ENCODE peak calls at places on chromosomes 16 and 17, in four cellular contexts. One of them, this sample, is unnamed.

GRCh38 chr17:63704259-63704576 is 4.3 kb upstream of the LIMD2 start:
- DNase-seq in K562: no peak
- DNase-seq in GM12878: no peak
- DNase-seq in HepG2: no peak
- DNase-seq in this sample: no peak

GRCh38 chr16:15811778-15812750 is 44.8 kb downstream of the MYH11 start:
- DNase-seq in K562: no peak
- DNase-seq in GM12878: no peak
- DNase-seq in HepG2: no peak
- DNase-seq in this sample: no peak

GRCh38 chr16:67388191-67388590 is 5.1 kb downstream of the TPPP3 start:
- DNase-seq in K562: no peak
- DNase-seq in GM12878: no peak
- DNase-seq in HepG2: no peak
- DNase-seq in this sample: no peak

GRCh38 chr16:57807968-57808528 is 5.8 kb upstream of the KIFC3 start:
- DNase-seq in K562: peak; percentile 76
- DNase-seq in GM12878: no peak
- DNase-seq in HepG2: peak; percentile 92
- DNase-seq in this sample: peak; percentile 71

GRCh38 chr17:63848834-63849689 is 6.6 kb upstream of the SMARCD2 start:
- DNase-seq in K562: peak; percentile 92
- DNase-seq in GM12878: peak; percentile 72
- DNase-seq in HepG2: peak; percentile 71
- DNase-seq in this sample: peak; percentile 97

GRCh38 chr17:79404136-79404911 is 206.5 kb downstream of the RBFOX3 start:
- DNase-seq in K562: no peak
- DNase-seq in GM12878: no peak
- DNase-seq in HepG2: no peak
- DNase-seq in this sample: no peak

GRCh38 chr16:55033225-55034156 is 102.8 kb downstream of the IRX5 start:
- DNase-seq in K562: no peak
- DNase-seq in GM12878: no peak
- DNase-seq in HepG2: no peak
- DNase-seq in this sample: no peak

GRCh38 chr16:3670711-3671110 is 16.2 kb downstream of the DNASE1 start:
- DNase-seq in K562: no peak
- DNase-seq in GM12878: no peak
- DNase-seq in HepG2: no peak
- DNase-seq in this sample: no peak

GRCh38 chr16:29852654-29853053 is 10.4 kb downstream of the CDIPT start:
- DNase-seq in K562: no peak
- DNase-seq in GM12878: no peak
- DNase-seq in HepG2: no peak
- DNase-seq in this sample: no peak

GRCh38 chr17:40341808-40342574 is 22.5 kb downstream of the GJD3 start:
- DNase-seq in K562: peak; percentile 79
- DNase-seq in GM12878: no peak
- DNase-seq in HepG2: peak; percentile 64
- DNase-seq in this sample: peak; percentile 82

GRCh38 chr17:37137070-37137610 is 188.4 kb downstream of the AATF start:
- DNase-seq in K562: no peak
- DNase-seq in GM12878: no peak
- DNase-seq in HepG2: no peak
- DNase-seq in this sample: no peak

GRCh38 chr16:86730086-86730485 is 151.7 kb downstream of the FOXL1 start:
- DNase-seq in K562: no peak
- DNase-seq in GM12878: no peak
- DNase-seq in HepG2: no peak
- DNase-seq in this sample: no peak

GRCh38 chr17:48160177-48160967 is 52.8 kb downstream of the SNX11 start:
- DNase-seq in K562: no peak
- DNase-seq in GM12878: no peak
- DNase-seq in HepG2: no peak
- DNase-seq in this sample: peak; percentile 60

GRCh38 chr16:88116121-88116900 is 165.1 kb downstream of the BANP start:
- DNase-seq in K562: no peak
- DNase-seq in GM12878: no peak
- DNase-seq in HepG2: no peak
- DNase-seq in this sample: no peak

GRCh38 chr17:29177871-29178749 is 2.1 kb downstream of the MYO18A start:
- DNase-seq in K562: peak; percentile 52
- DNase-seq in GM12878: no peak
- DNase-seq in HepG2: peak; percentile 92
- DNase-seq in this sample: no peak

GRCh38 chr17:18117974-18118632 is 9.5 kb downstream of the MYO15A start:
- DNase-seq in K562: no peak
- DNase-seq in GM12878: no peak
- DNase-seq in HepG2: no peak
- DNase-seq in this sample: no peak

GRCh38 chr16:89314357-89314756 is 96.9 kb downstream of the ZNF778 start:
- DNase-seq in K562: no peak
- DNase-seq in GM12878: no peak
- DNase-seq in HepG2: no peak
- DNase-seq in this sample: no peak
- TF ChIP-seq ETV6 in K562: no peak
- TF ChIP-seq ETV6 in GM12878: no peak
- TF ChIP-seq ETV6 in HepG2: no peak
- TF ChIP-seq ETV6 in this sample: no peak

GRCh38 chr17:66952031-66952524 is 12.4 kb upstream of the CACNG4 start:
- DNase-seq in K562: no peak
- DNase-seq in GM12878: no peak
- DNase-seq in HepG2: peak; percentile 93
- DNase-seq in this sample: peak; percentile 36
- TF ChIP-seq ETV6 in K562: no peak
- TF ChIP-seq ETV6 in GM12878: no peak
- TF ChIP-seq ETV6 in HepG2: no peak
- TF ChIP-seq ETV6 in this sample: no peak

GRCh38 chr16:85391175-85391707 is 221.9 kb upstream of the GSE1 start:
- DNase-seq in K562: no peak
- DNase-seq in GM12878: no peak
- DNase-seq in HepG2: no peak
- DNase-seq in this sample: peak; percentile 3

GRCh38 chr16:85392756-85393673 is 220.1 kb upstream of the GSE1 start:
- DNase-seq in K562: no peak
- DNase-seq in GM12878: no peak
- DNase-seq in HepG2: no peak
- DNase-seq in this sample: peak; percentile 7

GRCh38 chr16:85389679-85390470 is 223.2 kb upstream of the GSE1 start:
- DNase-seq in K562: no peak
- DNase-seq in GM12878: no peak
- DNase-seq in HepG2: no peak
- DNase-seq in this sample: peak; percentile 7

GRCh38 chr16:85391769-85392583 is 221.1 kb upstream of the GSE1 start:
- DNase-seq in K562: no peak
- DNase-seq in GM12878: no peak
- DNase-seq in HepG2: no peak
- DNase-seq in this sample: peak; percentile 4

DNA sequence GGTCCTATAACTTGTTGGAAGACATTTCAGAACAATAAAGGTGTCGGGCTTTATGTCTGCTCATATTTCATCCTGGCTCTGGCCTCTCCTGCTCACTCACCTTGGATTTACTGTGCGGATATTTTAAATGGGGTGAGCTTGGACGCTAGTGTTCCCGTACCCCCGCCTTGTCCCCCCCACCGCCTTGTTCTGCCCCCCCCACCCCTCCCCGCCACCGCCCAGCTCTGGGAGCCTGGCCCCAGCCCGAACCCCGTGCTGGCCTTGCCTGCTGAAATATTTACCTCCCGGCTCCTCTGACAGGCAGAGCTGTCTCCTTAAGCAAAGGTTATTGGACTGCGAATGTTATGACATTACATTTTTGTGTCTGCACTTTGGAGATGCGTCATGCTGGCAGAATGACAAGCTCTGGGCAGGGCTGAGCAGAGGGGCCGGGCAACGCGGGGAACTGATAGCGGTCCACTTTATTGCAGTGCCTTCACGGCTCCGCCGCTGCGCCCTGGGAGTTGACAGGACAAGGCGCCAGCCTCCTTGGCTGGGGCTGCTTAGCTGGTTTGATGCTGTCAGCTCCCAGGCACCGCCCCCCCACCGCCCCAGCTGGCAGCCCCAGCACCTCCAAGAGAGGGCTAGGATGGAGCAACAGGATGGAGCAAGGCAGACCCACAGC is 222.5 kb upstream of the GSE1 start:
- DNase-seq in K562: peak; percentile 90
- DNase-seq in GM12878: no peak
- DNase-seq in HepG2: peak; percentile 90
- DNase-seq in this sample: peak; percentile 7
- TF ChIP-seq ETV6 in K562: no peak
- TF ChIP-seq ETV6 in GM12878: no peak
- TF ChIP-seq ETV6 in HepG2: no peak
- TF ChIP-seq ETV6 in this sample: no peak

DNA sequence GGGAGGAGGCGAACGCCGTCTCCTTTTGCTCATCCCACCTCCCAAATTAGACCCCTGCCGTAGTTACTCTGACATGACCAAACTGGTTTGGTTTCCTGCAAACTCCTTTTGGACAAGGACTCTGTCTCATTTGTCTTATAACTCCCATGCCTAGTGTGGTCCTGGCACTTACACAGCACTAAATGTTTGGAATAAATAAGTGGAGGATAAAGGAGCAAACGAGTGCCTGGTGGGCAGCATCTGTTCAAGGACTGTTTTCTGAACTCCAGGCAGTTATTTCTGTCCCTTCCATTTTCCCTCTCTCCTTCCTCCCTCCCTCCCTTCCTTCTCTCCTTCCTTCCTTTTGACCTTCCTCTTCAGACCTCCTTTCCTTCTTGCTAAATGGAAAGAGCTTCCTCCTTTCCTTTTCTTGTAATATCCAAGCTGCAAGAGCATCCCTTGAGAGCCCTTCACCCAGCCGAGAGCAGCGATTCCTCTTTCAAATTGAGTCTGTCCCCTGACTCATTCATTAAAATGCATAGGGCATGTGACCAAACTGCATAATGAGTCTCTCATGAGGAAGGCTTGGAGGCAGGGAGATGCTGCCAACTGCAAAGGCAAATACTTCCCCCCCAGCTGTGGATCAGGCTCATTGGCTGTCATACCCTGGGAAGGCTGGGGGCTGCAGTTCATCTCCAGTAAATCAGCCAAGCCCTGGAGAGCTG is 36.9 kb downstream of the CHD9 start:
- DNase-seq in K562: no peak
- DNase-seq in GM12878: peak; percentile 72
- DNase-seq in HepG2: no peak
- DNase-seq in this sample: peak; percentile 57
- TF ChIP-seq ETV6 in K562: no peak
- TF ChIP-seq ETV6 in GM12878: no peak
- TF ChIP-seq ETV6 in HepG2: no peak
- TF ChIP-seq ETV6 in this sample: no peak

DNA sequence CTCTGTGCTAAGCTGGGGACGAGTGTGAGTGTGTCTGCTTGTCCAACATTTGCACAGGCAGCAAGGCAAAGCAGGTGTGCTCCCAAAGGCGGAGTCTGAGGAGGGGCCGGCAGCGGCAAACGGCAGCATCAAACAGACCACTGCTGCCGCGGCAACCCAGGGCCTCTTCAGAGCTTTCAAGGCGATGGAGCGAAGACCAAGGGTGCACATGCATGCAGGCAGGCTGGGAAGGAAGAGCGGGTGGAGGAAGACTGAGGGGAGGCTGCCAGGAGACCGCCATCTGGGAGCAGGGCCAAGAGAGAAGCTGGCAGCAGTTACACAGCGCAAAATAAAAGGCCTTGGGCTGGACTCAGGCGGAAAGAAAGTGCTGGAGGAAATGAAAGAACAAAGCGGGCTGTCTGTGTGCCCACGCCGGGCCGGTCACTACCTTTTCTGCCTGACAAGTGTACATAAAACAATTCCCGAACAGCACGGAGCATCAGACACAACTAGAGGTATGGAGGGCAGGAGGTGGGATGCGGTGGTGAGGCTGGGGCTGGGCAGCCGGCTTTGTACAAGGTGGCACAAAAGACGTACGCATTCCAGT is 8.5 kb downstream of the TIMM22 start:
- DNase-seq in K562: no peak
- DNase-seq in GM12878: no peak
- DNase-seq in HepG2: no peak
- DNase-seq in this sample: no peak
- TF ChIP-seq ETV6 in K562: no peak
- TF ChIP-seq ETV6 in GM12878: no peak
- TF ChIP-seq ETV6 in HepG2: no peak
- TF ChIP-seq ETV6 in this sample: no peak

This sample was measured in WTC11.